ENCODE peak calls at places on chromosomes 13 and 19, in seven cellular contexts. I is IMR-90, D is cardiac fibroblast, N is AG10803, M is fibroblast of mammary gland, K is tibial artery, E is foreskin keratinocyte. O is an unnamed sample.

GRCh38 chr13:33184530-33184929 is 101.0 kb downstream of the STARD13 start:
- DNase-seq in I (no peak), D (no peak), N (no peak), M (no peak), K (no peak), E (no peak), O (no peak)

GRCh38 chr19:3061214-3062161 is 807 bp downstream of the TLE5 start:
- DNase-seq in I (peak; percentile 17), D (peak; percentile 25), N (peak; percentile 36), M (no peak), K (no peak), E (no peak), O (peak; percentile 92)

GRCh38 chr13:109999659-110000533 is 213.5 kb upstream of the IRS2 start:
- DNase-seq in I (no peak), D (no peak), N (no peak), M (no peak), K (no peak), E (no peak), O (no peak)

GRCh38 chr13:76735641-76736040 is 150.6 kb downstream of the KCTD12 start:
- DNase-seq in I (no peak), D (no peak), N (peak; percentile 19), M (no peak), K (no peak), E (no peak), O (no peak)

GRCh38 chr13:113840541-113841354 is 23.1 kb downstream of the GAS6 start:
- DNase-seq in I (no peak), D (no peak), N (no peak), M (no peak), K (no peak), E (no peak), O (no peak)

GRCh38 chr19:9883231-9883758 is 48.2 kb downstream of the PIN1 start:
- DNase-seq in I (no peak), D (no peak), N (no peak), M (no peak), K (no peak), E (peak; percentile 41), O (no peak)

GRCh38 chr19:55158848-55159793 is 1.6 kb upstream of the TNNI3 start:
- DNase-seq in I (no peak), D (peak; percentile 57), N (no peak), M (peak; percentile 61), K (no peak), E (no peak), O (no peak)

GRCh38 chr13:50379584-50379983 is 364.3 kb downstream of the KCNRG start:
- DNase-seq in I (no peak), D (no peak), N (no peak), M (no peak), K (no peak), E (no peak), O (no peak)

GRCh38 chr13:64397699-64398098 is 2832.4 kb downstream of the PCDH9 start:
- DNase-seq in I (peak; percentile 2), D (peak; percentile 0), N (peak; percentile 4), M (no peak), K (no peak), E (no peak), O (no peak)

GRCh38 chr13:48790996-48791395 is 137.3 kb downstream of the CYSLTR2 start:
- DNase-seq in I (no peak), D (no peak), N (no peak), M (no peak), K (no peak), E (no peak), O (no peak)

GRCh38 chr13:29526741-29527140 is 68.7 kb downstream of the SLC7A1 start:
- DNase-seq in I (no peak), D (no peak), N (no peak), M (no peak), K (no peak), E (no peak), O (no peak)

GRCh38 chr19:19145281-19145999 is 7.2 kb upstream of the TMEM161A start:
- DNase-seq in I (no peak), D (no peak), N (no peak), M (no peak), K (no peak), E (no peak), O (no peak)

GRCh38 chr13:78604782-78605611 is 1.6 kb upstream of the POU4F1 start:
- DNase-seq in I (peak; percentile 8), D (no peak), N (no peak), M (peak; percentile 26), K (no peak), E (no peak), O (peak; percentile 34)

GRCh38 chr19:43495082-43495481 is 9.5 kb downstream of the PHLDB3 start:
- DNase-seq in I (no peak), D (no peak), N (no peak), M (no peak), K (no peak), E (no peak), O (no peak)

GRCh38 chr13:100659578-100659977 is 15.0 kb downstream of the TMTC4 start:
- DNase-seq in I (no peak), D (no peak), N (no peak), M (no peak), K (no peak), E (no peak), O (no peak)
- TF ChIP-seq CTCF in I (no peak), D (no peak), N (no peak), M (no peak), K (no peak), E (no peak), O (no peak)

GRCh38 chr19:16143399-16144215 is at the start of gene HSH2D:
- DNase-seq in I (no peak), D (no peak), N (no peak), M (no peak), K (no peak), E (peak; percentile 69), O (peak; percentile 77)

GRCh38 chr19:16142032-16142580 is 1.4 kb upstream of the HSH2D start:
- DNase-seq in I (no peak), D (no peak), N (no peak), M (no peak), K (no peak), E (no peak), O (no peak)

GRCh38 chr19:16139752-16140151 is 3.7 kb upstream of the HSH2D start:
- DNase-seq in I (no peak), D (no peak), N (no peak), M (no peak), K (no peak), E (no peak), O (no peak)

GRCh38 chr19:16144216-16144581 is 714 bp downstream of the HSH2D start:
- DNase-seq in I (no peak), D (no peak), N (no peak), M (no peak), K (no peak), E (no peak), O (no peak)

GRCh38 chr19:16141043-16141442 is 2.4 kb upstream of the HSH2D start:
- DNase-seq in I (no peak), D (no peak), N (no peak), M (no peak), K (no peak), E (no peak), O (peak; percentile 65)
- TF ChIP-seq CTCF in I (no peak), D (no peak), N (no peak), M (no peak), K (no peak), E (no peak), O (no peak)

GRCh38 chr19:15869109-15869555 is 28.7 kb downstream of the CYP4F2 start:
- DNase-seq in I (no peak), D (peak; percentile 5), N (peak; percentile 35), M (peak; percentile 29), K (peak; percentile 24), E (peak; percentile 80), O (peak; percentile 41)
- TF ChIP-seq CTCF in I (peak; percentile 34), D (peak; percentile 39), N (peak; percentile 65), M (peak; percentile 58), K (peak; percentile 50), E (peak; percentile 92), O (peak; percentile 9)

GRCh38 chr19:16066611-16067104 is 9.6 kb upstream of the TPM4 start:
- DNase-seq in I (peak; percentile 76), D (peak; percentile 85), N (peak; percentile 53), M (peak; percentile 86), K (no peak), E (no peak), O (peak; percentile 77)
- TF ChIP-seq CTCF in I (peak; percentile 30), D (peak; percentile 19), N (peak; percentile 30), M (peak; percentile 15), K (peak; percentile 25), E (peak; percentile 57), O (peak; percentile 71)

GRCh38 chr19:4386038-4386782 is 14.1 kb downstream of the SH3GL1 start:
- DNase-seq in I (peak; percentile 53), D (no peak), N (peak; percentile 47), M (peak; percentile 52), K (no peak), E (no peak), O (no peak)
- TF ChIP-seq CTCF in I (peak; percentile 45), D (peak; percentile 20), N (peak; percentile 48), M (peak; percentile 49), K (no peak), E (no peak), O (no peak)